ENCODE peak calls at places on chromosomes 11 and 22, in seven cellular contexts. C is HT1080; T is stimulated activated CD8-positive, alpha-beta memory T cell treated with anti-CD3 and anti-CD28 coated beads, Interleukin-12 subunit alpha, Interleukin-12 subunit beta, amount 100 ng/mL, for 4 hours; H is NCI-H1105 treated with DMSO at 0.1 percent for 48 hours; D is Calu3; S is lower lobe of right lung; Q is ELR. F is an unnamed sample.

GRCh38 chr22:22666307-22667091 is 22.1 kb downstream of the GGTLC2 start:
- DNase-seq in C (peak; percentile 39), T (no peak), H (no peak), D (peak; percentile 72), S (peak; percentile 52), Q (peak; percentile 17), F (peak; percentile 58)

GRCh38 chr11:1438261-1438966 is 48.2 kb downstream of the MOB2 start:
- DNase-seq in C (no peak), T (no peak), H (no peak), D (no peak), S (no peak), Q (no peak), F (no peak)

GRCh38 chr11:103803062-103803461 is 233.4 kb upstream of the DDI1 start:
- DNase-seq in C (peak; percentile 14), T (no peak), H (no peak), D (no peak), S (no peak), Q (peak; percentile 12), F (no peak)

GRCh38 chr22:41885116-41885515 is 29.8 kb downstream of the SHISA8 start:
- DNase-seq in C (no peak), T (no peak), H (no peak), D (no peak), S (no peak), Q (no peak), F (no peak)

GRCh38 chr11:112748713-112749481 is 212.3 kb upstream of the NCAM1 start:
- DNase-seq in C (no peak), T (no peak), H (no peak), D (no peak), S (no peak), Q (no peak), F (no peak)

GRCh38 chr22:47151490-47151889 is 389.0 kb downstream of the TBC1D22A start:
- DNase-seq in C (peak; percentile 83), T (no peak), H (no peak), D (no peak), S (no peak), Q (peak; percentile 83), F (no peak)

GRCh38 chr11:2772544-2773031 is 72.8 kb upstream of the KCNQ1OT1 start:
- DNase-seq in C (peak; percentile 65), T (no peak), H (no peak), D (peak; percentile 24), S (peak; percentile 26), Q (peak; percentile 75), F (peak; percentile 4)

GRCh38 chr11:34637303-34637702 is 16.4 kb downstream of the EHF start:
- DNase-seq in C (no peak), T (no peak), H (peak; percentile 28), D (no peak), S (no peak), Q (no peak), F (no peak)

GRCh38 chr11:106706355-106706754 is 311.9 kb downstream of the GUCY1A2 start:
- DNase-seq in C (peak; percentile 94), T (no peak), H (no peak), D (no peak), S (no peak), Q (peak; percentile 83), F (no peak)

GRCh38 chr11:122751298-122752070 is 86.8 kb upstream of the CRTAM start:
- DNase-seq in C (peak; percentile 62), T (no peak), H (peak; percentile 98), D (no peak), S (no peak), Q (peak; percentile 56), F (no peak)

GRCh38 chr11:59171508-59172322 is at the start of gene DTX4:
- DNase-seq in C (peak; percentile 85), T (peak; percentile 71), H (peak; percentile 85), D (peak; percentile 96), S (peak; percentile 97), Q (peak; percentile 91), F (peak; percentile 96)

GRCh38 chr22:42282943-42283287 is 12.5 kb upstream of the TCF20 start:
- DNase-seq in C (no peak), T (no peak), H (no peak), D (no peak), S (no peak), Q (no peak), F (no peak)

GRCh38 chr11:93823210-93823609 is 27.2 kb downstream of the VSTM5 start:
- DNase-seq in C (no peak), T (no peak), H (no peak), D (no peak), S (no peak), Q (no peak), F (no peak)

GRCh38 chr11:112270551-112271180 is 10.0 kb upstream of the PLET1 start:
- DNase-seq in C (no peak), T (no peak), H (no peak), D (peak; percentile 59), S (no peak), Q (no peak), F (no peak)

GRCh38 chr11:88480217-88480616 is 142.7 kb upstream of the CTSC start:
- DNase-seq in C (peak; percentile 82), T (no peak), H (no peak), D (no peak), S (no peak), Q (peak; percentile 92), F (no peak)

GRCh38 chr11:78742430-78742829 is 167.8 kb upstream of the NARS2 start:
- DNase-seq in C (peak; percentile 42), T (no peak), H (peak; percentile 98), D (peak; percentile 14), S (peak; percentile 74), Q (no peak), F (peak; percentile 88)

GRCh38 chr11:75474240-75474639 is 41.2 kb upstream of the KLHL35 start:
- DNase-seq in C (no peak), T (no peak), H (no peak), D (no peak), S (no peak), Q (no peak), F (no peak)

GRCh38 chr11:75103380-75104026 is 6.8 kb upstream of the OR2AT4 start:
- DNase-seq in C (peak; percentile 78), T (no peak), H (no peak), D (no peak), S (no peak), Q (peak; percentile 85), F (no peak)

GRCh38 chr11:1225386-1226225 is 2.7 kb downstream of the MUC5B start:
- DNase-seq in C (no peak), T (no peak), H (no peak), D (no peak), S (peak; percentile 25), Q (no peak), F (peak; percentile 17)

GRCh38 chr11:71300187-71300586 is 47.8 kb upstream of the SHANK2 start:
- DNase-seq in C (no peak), T (no peak), H (no peak), D (no peak), S (no peak), Q (no peak), F (no peak)

GRCh38 chr11:114075891-114076441 is 16.5 kb downstream of the ZBTB16 start:
- DNase-seq in C (peak; percentile 4), T (no peak), H (no peak), D (peak; percentile 26), S (no peak), Q (peak; percentile 49), F (no peak)

GRCh38 chr11:68651208-68651984 is 32.9 kb upstream of the GAL start:
- DNase-seq in C (no peak), T (no peak), H (no peak), D (no peak), S (no peak), Q (peak; percentile 40), F (no peak)

GRCh38 chr11:19819148-19819547 is 106.5 kb downstream of the NAV2 start:
- DNase-seq in C (no peak), T (no peak), H (peak; percentile 35), D (no peak), S (peak; percentile 63), Q (no peak), F (no peak)

GRCh38 chr11:74820763-74821162 is 72.1 kb downstream of the RNF169 start:
- DNase-seq in C (peak; percentile 84), T (no peak), H (no peak), D (no peak), S (no peak), Q (peak; percentile 90), F (no peak)

GRCh38 chr11:35047179-35047578 is 91.8 kb upstream of the CD44 start:
- DNase-seq in C (no peak), T (peak; percentile 8), H (no peak), D (no peak), S (no peak), Q (no peak), F (no peak)

GRCh38 chr22:21947040-21948014 is 5.3 kb downstream of the PPM1F start:
- DNase-seq in C (peak; percentile 53), T (no peak), H (no peak), D (no peak), S (no peak), Q (peak; percentile 76), F (no peak)

GRCh38 chr11:77677138-77677537 is 39.5 kb upstream of the CLNS1A start:
- DNase-seq in C (no peak), T (no peak), H (no peak), D (no peak), S (no peak), Q (no peak), F (no peak)

GRCh38 chr22:43828711-43829447 is 16.8 kb upstream of the EFCAB6 start:
- DNase-seq in C (no peak), T (no peak), H (no peak), D (no peak), S (peak; percentile 59), Q (no peak), F (no peak)

GRCh38 chr22:42932857-42933782 is 76.0 kb upstream of the ARFGAP3 start:
- DNase-seq in C (no peak), T (no peak), H (no peak), D (no peak), S (peak; percentile 74), Q (no peak), F (no peak)

GRCh38 chr11:74839971-74840370 is 91.3 kb downstream of the RNF169 start:
- DNase-seq in C (no peak), T (no peak), H (no peak), D (no peak), S (no peak), Q (no peak), F (no peak)

GRCh38 chr11:86676533-86677154 is 4.2 kb upstream of the ME3 start:
- DNase-seq in C (peak; percentile 32), T (no peak), H (no peak), D (no peak), S (no peak), Q (peak; percentile 45), F (no peak)

F was measured in right lobe of liver.